ENCODE peak calls at places on chromosomes 3 and 15, in six cellular contexts. One of them, this sample, is unnamed.

GRCh38 chr3:58063424-58063823 is 55.2 kb downstream of the FLNB start:
- DNase-seq in endothelial cell of umbilical vein: no peak
- DNase-seq in sigmoid colon: peak
- DNase-seq in psoas muscle: no peak
- DNase-seq in GM19239: no peak
- DNase-seq in MM.1S: no peak
- DNase-seq in this sample: no peak

GRCh38 chr3:113698891-113699465 is 2.5 kb upstream of the USF3 start:
- DNase-seq in endothelial cell of umbilical vein: no peak
- DNase-seq in sigmoid colon: no peak
- DNase-seq in psoas muscle: no peak
- DNase-seq in GM19239: no peak
- DNase-seq in MM.1S: no peak
- DNase-seq in this sample: no peak

GRCh38 chr3:118144919-118145318 is 889.7 kb downstream of the IGSF11 start:
- DNase-seq in endothelial cell of umbilical vein: no peak
- DNase-seq in sigmoid colon: no peak
- DNase-seq in psoas muscle: no peak
- DNase-seq in GM19239: no peak
- DNase-seq in MM.1S: peak
- DNase-seq in this sample: no peak

GRCh38 chr3:124034809-124035152 is 42.9 kb upstream of the ROPN1 start:
- DNase-seq in endothelial cell of umbilical vein: no peak
- DNase-seq in sigmoid colon: no peak
- DNase-seq in psoas muscle: no peak
- DNase-seq in GM19239: no peak
- DNase-seq in MM.1S: no peak
- DNase-seq in this sample: no peak

GRCh38 chr3:113157408-113157980 is 53.9 kb upstream of the BOC start:
- DNase-seq in endothelial cell of umbilical vein: no peak
- DNase-seq in sigmoid colon: peak
- DNase-seq in psoas muscle: peak
- DNase-seq in GM19239: no peak
- DNase-seq in MM.1S: no peak
- DNase-seq in this sample: no peak

GRCh38 chr3:45225465-45226205 is 452 bp downstream of the TMEM158 start:
- DNase-seq in endothelial cell of umbilical vein: no peak
- DNase-seq in sigmoid colon: no peak
- DNase-seq in psoas muscle: peak
- DNase-seq in GM19239: peak
- DNase-seq in MM.1S: peak
- DNase-seq in this sample: no peak

GRCh38 chr3:94928921-94929320 is 866.1 kb downstream of the NSUN3 start:
- DNase-seq in endothelial cell of umbilical vein: no peak
- DNase-seq in sigmoid colon: no peak
- DNase-seq in psoas muscle: no peak
- DNase-seq in GM19239: no peak
- DNase-seq in MM.1S: no peak
- DNase-seq in this sample: peak

GRCh38 chr15:69154684-69155083 is 5.8 kb upstream of the GLCE start:
- DNase-seq in endothelial cell of umbilical vein: peak
- DNase-seq in sigmoid colon: no peak
- DNase-seq in psoas muscle: no peak
- DNase-seq in GM19239: no peak
- DNase-seq in MM.1S: no peak
- DNase-seq in this sample: no peak

This sample was measured in SHP77 treated with DMSO at 0.1 percent for 48 hours.